ENCODE peak calls at places on chromosomes 3 and 15, in four cellular contexts. One of them, this sample, is unnamed.
A peak's percentile ranks its signal among the peaks of the same experiment; 100 is the strongest.

GRCh38 chr15:60993008-60993407 is 236.1 kb downstream of the RORA start:
- DNase-seq in GM12878: no peak
- DNase-seq in HL-60: no peak
- DNase-seq in K562: no peak
- DNase-seq in this sample: no peak

GRCh38 chr3:72102057-72102711 is 317.2 kb upstream of the PROK2 start:
- DNase-seq in GM12878: no peak
- DNase-seq in HL-60: peak; percentile 85
- DNase-seq in K562: no peak
- DNase-seq in this sample: no peak

GRCh38 chr3:133038089-133038730 is at the start of gene TMEM108:
- DNase-seq in GM12878: no peak
- DNase-seq in HL-60: no peak
- DNase-seq in K562: peak; percentile 95
- DNase-seq in this sample: peak; percentile 37

GRCh38 chr3:133294253-133294652 is 105.6 kb upstream of the BFSP2 start:
- DNase-seq in GM12878: no peak
- DNase-seq in HL-60: no peak
- DNase-seq in K562: no peak
- DNase-seq in this sample: no peak

GRCh38 chr15:64045774-64046346 is 425 bp downstream of the DAPK2 start:
- DNase-seq in GM12878: no peak
- DNase-seq in HL-60: no peak
- DNase-seq in K562: no peak
- DNase-seq in this sample: peak; percentile 64

GRCh38 chr15:40332138-40332781 is 8.5 kb downstream of the CCDC9B start:
- DNase-seq in GM12878: no peak
- DNase-seq in HL-60: no peak
- DNase-seq in K562: no peak
- DNase-seq in this sample: no peak

GRCh38 chr3:134535186-134535974 is 49.5 kb downstream of the CEP63 start:
- DNase-seq in GM12878: no peak
- DNase-seq in HL-60: no peak
- DNase-seq in K562: no peak
- DNase-seq in this sample: no peak

GRCh38 chr15:25060472-25060803 is 105.7 kb downstream of the SNRPN start:
- DNase-seq in GM12878: no peak
- DNase-seq in HL-60: no peak
- DNase-seq in K562: no peak
- DNase-seq in this sample: no peak

GRCh38 chr15:62362144-62362543 is 197.1 kb upstream of the C2CD4B start:
- DNase-seq in GM12878: no peak
- DNase-seq in HL-60: no peak
- DNase-seq in K562: no peak
- DNase-seq in this sample: no peak

GRCh38 chr3:139198929-139199328 is 144.9 kb upstream of the MRPS22 start:
- DNase-seq in GM12878: no peak
- DNase-seq in HL-60: no peak
- DNase-seq in K562: no peak
- DNase-seq in this sample: no peak

GRCh38 chr15:82730022-82730530 is 20.4 kb upstream of the AP3B2 start:
- DNase-seq in GM12878: no peak
- DNase-seq in HL-60: no peak
- DNase-seq in K562: no peak
- DNase-seq in this sample: no peak

GRCh38 chr3:56125358-56126005 is 342.8 kb downstream of the ERC2 start:
- DNase-seq in GM12878: no peak
- DNase-seq in HL-60: peak; percentile 77
- DNase-seq in K562: no peak
- DNase-seq in this sample: no peak

GRCh38 chr15:52784799-52785671 is 5.1 kb downstream of the ONECUT1 start:
- DNase-seq in GM12878: no peak
- DNase-seq in HL-60: no peak
- DNase-seq in K562: no peak
- DNase-seq in this sample: no peak

GRCh38 chr3:33047842-33048834 is 48.8 kb downstream of the GLB1 start:
- DNase-seq in GM12878: no peak
- DNase-seq in HL-60: no peak
- DNase-seq in K562: no peak
- DNase-seq in this sample: no peak

GRCh38 chr3:194584435-194584776 is 48.8 kb downstream of the TMEM44 start:
- DNase-seq in GM12878: no peak
- DNase-seq in HL-60: no peak
- DNase-seq in K562: no peak
- DNase-seq in this sample: no peak

GRCh38 chr3:33440328-33440577 is at the start of gene UBP1:
- DNase-seq in GM12878: no peak
- DNase-seq in HL-60: no peak
- DNase-seq in K562: no peak
- DNase-seq in this sample: peak; percentile 81

GRCh38 chr15:43794269-43795037 is 2.3 kb downstream of the SERF2 start:
- DNase-seq in GM12878: no peak
- DNase-seq in HL-60: no peak
- DNase-seq in K562: no peak
- DNase-seq in this sample: no peak

GRCh38 chr15:31039961-31040360 is 48.5 kb upstream of the MTMR10 start:
- DNase-seq in GM12878: no peak
- DNase-seq in HL-60: no peak
- DNase-seq in K562: no peak
- DNase-seq in this sample: no peak

GRCh38 chr3:71380096-71380495 is 203.4 kb downstream of the FOXP1 start:
- DNase-seq in GM12878: no peak
- DNase-seq in HL-60: no peak
- DNase-seq in K562: no peak
- DNase-seq in this sample: no peak

GRCh38 chr3:128319107-128319506 is 147.6 kb downstream of the DNAJB8 start:
- DNase-seq in GM12878: no peak
- DNase-seq in HL-60: no peak
- DNase-seq in K562: no peak
- DNase-seq in this sample: no peak

GRCh38 chr3:45635475-45636256 is 41.1 kb downstream of the LIMD1 start:
- DNase-seq in GM12878: no peak
- DNase-seq in HL-60: no peak
- DNase-seq in K562: no peak
- DNase-seq in this sample: no peak

GRCh38 chr3:37040231-37040630 is 46.9 kb downstream of the MLH1 start:
- DNase-seq in GM12878: no peak
- DNase-seq in HL-60: no peak
- DNase-seq in K562: no peak
- DNase-seq in this sample: no peak

GRCh38 chr15:48703544-48703943 is 58.0 kb upstream of the FBN1 start:
- DNase-seq in GM12878: no peak
- DNase-seq in HL-60: no peak
- DNase-seq in K562: no peak
- DNase-seq in this sample: no peak

GRCh38 chr15:44790215-44790614 is 53.9 kb downstream of the TRIM69 start:
- DNase-seq in GM12878: no peak
- DNase-seq in HL-60: no peak
- DNase-seq in K562: no peak
- DNase-seq in this sample: no peak

GRCh38 chr15:28023422-28023821 is 75.7 kb downstream of the OCA2 start:
- DNase-seq in GM12878: no peak
- DNase-seq in HL-60: no peak
- DNase-seq in K562: no peak
- DNase-seq in this sample: no peak
- TF ChIP-seq POLR2AphosphoS5 in GM12878: no peak
- TF ChIP-seq POLR2AphosphoS5 in HL-60: no peak
- TF ChIP-seq POLR2AphosphoS5 in K562: no peak
- TF ChIP-seq POLR2AphosphoS5 in this sample: no peak

DNA sequence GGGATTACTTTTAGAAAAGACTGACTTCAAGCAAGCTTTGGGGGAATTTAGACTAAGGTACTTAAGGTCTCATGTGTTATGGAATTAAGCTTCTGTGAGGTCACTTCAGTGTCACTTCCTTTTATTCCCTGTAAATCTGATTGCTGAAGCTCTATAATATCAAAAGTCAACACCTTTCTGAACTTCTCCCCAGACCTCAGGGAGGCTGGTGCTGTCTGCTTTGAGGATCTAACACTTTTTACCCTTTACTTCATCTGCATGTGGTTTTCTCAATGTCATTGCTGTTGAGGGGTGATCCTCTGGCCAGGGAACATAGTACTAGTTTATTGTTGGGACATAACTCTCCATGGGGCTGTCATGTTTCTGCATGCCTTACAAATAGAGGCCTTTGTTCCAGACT is 41.8 kb upstream of the RASGRF1 start:
- DNase-seq in GM12878: no peak
- DNase-seq in HL-60: no peak
- DNase-seq in K562: no peak
- DNase-seq in this sample: no peak
- TF ChIP-seq SPI1 in GM12878: no peak
- TF ChIP-seq SPI1 in HL-60: no peak
- TF ChIP-seq SPI1 in K562: no peak
- TF ChIP-seq SPI1 in this sample: no peak

GRCh38 chr3:195696632-195697278 is 24.0 kb upstream of the MUC20 start:
- DNase-seq in GM12878: no peak
- DNase-seq in HL-60: no peak
- DNase-seq in K562: peak; percentile 48
- DNase-seq in this sample: no peak
- TF ChIP-seq POLR2AphosphoS5 in GM12878: no peak
- TF ChIP-seq POLR2AphosphoS5 in HL-60: no peak
- TF ChIP-seq POLR2AphosphoS5 in K562: no peak
- TF ChIP-seq POLR2AphosphoS5 in this sample: no peak

GRCh38 chr15:66722757-66723540 is 20.9 kb downstream of the SMAD6 start:
- DNase-seq in GM12878: no peak
- DNase-seq in HL-60: no peak
- DNase-seq in K562: no peak
- DNase-seq in this sample: no peak

GRCh38 chr15:66721020-66721419 is 19.0 kb downstream of the SMAD6 start:
- DNase-seq in GM12878: no peak
- DNase-seq in HL-60: no peak
- DNase-seq in K562: no peak
- DNase-seq in this sample: no peak

GRCh38 chr15:66720206-66721010 is 18.4 kb downstream of the SMAD6 start:
- DNase-seq in GM12878: no peak
- DNase-seq in HL-60: no peak
- DNase-seq in K562: no peak
- DNase-seq in this sample: no peak

GRCh38 chr15:66721954-66722353 is 19.9 kb downstream of the SMAD6 start:
- DNase-seq in GM12878: no peak
- DNase-seq in HL-60: no peak
- DNase-seq in K562: no peak
- DNase-seq in this sample: no peak

DNA sequence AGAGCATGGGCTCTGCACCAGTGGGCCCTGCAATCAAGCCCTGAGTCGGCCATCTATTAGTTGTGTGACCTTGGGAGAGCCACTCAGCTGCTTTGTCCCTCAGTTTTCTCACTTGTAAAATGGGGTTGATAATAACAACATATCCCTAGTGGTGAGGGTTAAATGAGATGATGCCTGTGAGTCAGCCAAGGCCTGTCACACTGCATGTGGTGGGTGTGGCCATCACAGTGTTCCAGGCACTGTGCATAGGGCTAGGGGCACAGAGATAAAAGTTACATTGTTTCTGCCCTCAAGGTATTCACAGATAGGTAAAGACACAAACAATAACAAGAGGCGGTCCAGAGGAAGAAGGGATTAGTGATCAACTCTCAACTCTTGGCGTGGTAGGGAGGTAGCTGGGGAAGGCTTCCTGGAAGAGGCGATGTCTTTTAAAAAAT is 19.5 kb downstream of the SMAD6 start:
- DNase-seq in GM12878: no peak
- DNase-seq in HL-60: no peak
- DNase-seq in K562: peak; percentile 67
- DNase-seq in this sample: no peak
- TF ChIP-seq SPI1 in GM12878: no peak
- TF ChIP-seq SPI1 in HL-60: no peak
- TF ChIP-seq SPI1 in K562: no peak
- TF ChIP-seq SPI1 in this sample: no peak

GRCh38 chr15:41894791-41895463 is 1.1 kb upstream of the SPTBN5 start:
- DNase-seq in GM12878: peak; percentile 54
- DNase-seq in HL-60: peak; percentile 44
- DNase-seq in K562: peak; percentile 73
- DNase-seq in this sample: peak; percentile 92
- TF ChIP-seq POLR2AphosphoS5 in GM12878: peak; percentile 18
- TF ChIP-seq POLR2AphosphoS5 in HL-60: no peak
- TF ChIP-seq POLR2AphosphoS5 in K562: no peak
- TF ChIP-seq POLR2AphosphoS5 in this sample: no peak

GRCh38 chr3:38541800-38542199 is 45.7 kb downstream of the EXOG start:
- DNase-seq in GM12878: no peak
- DNase-seq in HL-60: no peak
- DNase-seq in K562: no peak
- DNase-seq in this sample: no peak
- TF ChIP-seq SPI1 in GM12878: no peak
- TF ChIP-seq SPI1 in HL-60: no peak
- TF ChIP-seq SPI1 in K562: no peak
- TF ChIP-seq SPI1 in this sample: no peak

GRCh38 chr15:73924258-73924921 is 1.9 kb upstream of the LOXL1 start:
- DNase-seq in GM12878: no peak
- DNase-seq in HL-60: no peak
- DNase-seq in K562: no peak
- DNase-seq in this sample: no peak
- TF ChIP-seq POLR2AphosphoS5 in GM12878: no peak
- TF ChIP-seq POLR2AphosphoS5 in HL-60: no peak
- TF ChIP-seq POLR2AphosphoS5 in K562: no peak
- TF ChIP-seq POLR2AphosphoS5 in this sample: no peak

This sample was measured in GM12891.